ENCODE peak calls at places on chromosomes 5 and 9, in four cellular contexts. T is HepG2, D is GM12878, F is K562. R is an unnamed sample.

GRCh38 chr5:53303105-53303504 is 177.3 kb upstream of the FST start:
- DNase-seq in D (no peak), T (no peak), F (no peak), R (no peak)

GRCh38 chr5:66337827-66338226 is 193.7 kb downstream of the SREK1 start:
- DNase-seq in T (no peak), F (no peak), D (no peak), R (no peak)

GRCh38 chr5:43042626-43043399 is 2.7 kb upstream of the ANXA2R start:
- DNase-seq in D (peak), F (peak), T (no peak), R (peak)

GRCh38 chr5:179700401-179700918 is 1.7 kb downstream of the CANX start:
- DNase-seq in F (peak), D (no peak), T (peak), R (no peak)

GRCh38 chr9:36263662-36264061 is 5.4 kb upstream of the GNE start:
- DNase-seq in F (no peak), D (no peak), T (no peak), R (no peak)

GRCh38 chr5:126415789-126416188 is 7.4 kb upstream of the GRAMD2B start:
- DNase-seq in F (no peak), D (no peak), T (no peak), R (no peak)

GRCh38 chr9:118829334-118829733 is 539.9 kb downstream of the BRINP1 start:
- DNase-seq in T (no peak), F (no peak), D (no peak), R (peak)

GRCh38 chr9:124652994-124653393 is 118.1 kb downstream of the NR6A1 start:
- DNase-seq in D (no peak), F (no peak), T (no peak), R (no peak)

GRCh38 chr5:119328753-119329602 is 26.8 kb upstream of the TNFAIP8 start:
- DNase-seq in T (no peak), D (no peak), F (no peak), R (no peak)

GRCh38 chr5:135713516-135713915 is 120.9 kb upstream of the SLC25A48 start:
- DNase-seq in D (no peak), F (no peak), T (no peak), R (no peak)

GRCh38 chr5:143094087-143094511 is 309.4 kb downstream of the NR3C1 start:
- DNase-seq in D (no peak), F (no peak), T (no peak), R (no peak)

GRCh38 chr9:122777935-122778671 is 10.6 kb upstream of the OR5C1 start:
- DNase-seq in D (no peak), T (no peak), F (no peak), R (no peak)

GRCh38 chr5:39526914-39527477 is 102.2 kb upstream of the DAB2 start:
- DNase-seq in T (peak), D (no peak), F (no peak), R (no peak)

GRCh38 chr9:134371731-134372130 is 45.5 kb downstream of the RXRA start:
- DNase-seq in T (no peak), D (no peak), F (no peak), R (no peak)

GRCh38 chr5:139708434-139708849 is 60.3 kb downstream of the CXXC5 start:
- DNase-seq in F (no peak), T (no peak), D (no peak), R (no peak)

GRCh38 chr5:55603947-55604346 is 69.2 kb upstream of the PLPP1 start:
- DNase-seq in F (no peak), T (no peak), D (no peak), R (no peak)

GRCh38 chr9:133423216-133423615 is 1.0 kb downstream of the ADAMTS13 start:
- DNase-seq in D (no peak), T (no peak), F (no peak), R (no peak)

GRCh38 chr5:96963267-96963666 is 27.4 kb downstream of the LNPEP start:
- DNase-seq in T (no peak), F (peak), D (peak), R (no peak)

GRCh38 chr5:78837836-78838235 is 147.3 kb downstream of the ARSB start:
- DNase-seq in T (no peak), D (no peak), F (no peak), R (no peak)

GRCh38 chr9:127030814-127031740 is 91.4 kb downstream of the ANGPTL2 start:
- DNase-seq in F (no peak), T (no peak), D (no peak), R (no peak)

GRCh38 chr9:33378121-33378795 is 24.1 kb downstream of the AQP7 start:
- DNase-seq in T (no peak), D (no peak), F (no peak), R (no peak)

GRCh38 chr5:141761-142160 is 49.5 kb upstream of the LRRC14B start:
- DNase-seq in T (no peak), D (no peak), F (no peak), R (peak)

DNA sequence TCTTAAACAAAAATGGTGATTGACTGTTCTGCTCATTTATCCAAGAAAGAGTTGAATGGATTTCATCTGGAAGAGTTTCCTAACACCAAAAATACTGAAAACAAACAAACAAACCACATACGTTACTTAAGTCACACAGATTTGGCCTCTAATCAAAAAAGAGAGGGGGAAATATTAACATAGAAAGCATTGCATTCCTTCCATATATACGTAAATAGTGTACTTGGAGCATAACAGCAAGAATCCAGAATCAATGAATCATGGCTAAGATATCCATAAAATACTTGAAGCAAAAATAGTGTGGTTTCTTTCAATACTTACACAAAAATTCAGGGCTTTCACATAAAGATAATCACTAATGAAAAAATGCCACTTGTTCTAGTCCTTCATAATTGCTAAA is 189.8 kb upstream of the MAP3K1 start:
- DNase-seq in T (no peak), D (no peak), F (no peak), R (no peak)
- TF ChIP-seq MXI1 in T (no peak), D (no peak), F (no peak), R (no peak)

DNA sequence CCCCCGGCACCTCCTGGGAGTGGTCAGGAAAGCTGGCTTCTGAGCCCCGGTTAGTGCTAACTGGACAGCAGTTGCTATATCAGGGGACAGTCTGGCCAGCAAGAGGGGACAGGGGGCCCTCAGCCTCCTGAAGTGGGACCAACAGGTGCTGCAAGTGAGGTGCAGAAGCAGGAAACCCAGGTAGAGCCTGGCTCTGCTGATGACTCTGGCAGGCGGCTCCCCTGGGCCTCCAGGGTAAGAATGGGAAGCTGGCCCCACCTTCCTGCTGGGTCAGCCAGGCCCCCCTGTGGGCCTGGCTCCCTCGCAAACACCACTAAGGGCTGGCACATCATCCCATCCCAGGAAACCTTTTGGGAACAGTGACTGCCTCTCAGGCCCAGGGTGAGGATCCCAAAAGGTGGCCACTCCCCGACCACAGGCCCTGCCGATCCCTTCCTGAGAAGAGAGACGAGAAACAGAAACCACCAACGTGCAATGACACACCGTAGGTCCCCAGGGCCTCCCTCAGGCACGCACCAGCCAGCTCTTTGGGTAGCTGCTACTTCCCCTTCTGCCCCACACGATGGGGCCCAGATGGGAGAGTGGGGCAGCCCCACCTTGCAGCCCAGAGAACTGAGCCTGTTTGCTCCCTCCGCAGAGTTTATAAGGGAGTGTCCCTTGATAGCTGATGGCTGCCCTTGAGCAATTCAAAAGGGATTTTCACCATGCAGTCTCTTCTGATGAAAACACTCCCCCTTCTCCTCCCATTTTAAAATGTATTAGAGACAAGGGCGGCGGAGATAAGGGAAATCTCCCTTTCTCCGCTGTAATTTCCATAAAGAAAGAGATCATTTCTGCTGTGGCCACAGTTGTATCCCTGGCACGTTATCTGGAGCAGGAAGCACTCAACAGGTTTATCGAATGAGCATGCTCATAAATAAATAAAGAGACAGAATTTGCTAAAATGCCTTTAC is 76.8 kb downstream of the STK10 start:
- DNase-seq in F (peak), D (peak), T (no peak), R (peak)
- TF ChIP-seq YY1 in F (no peak), D (peak), T (no peak), R (no peak)

DNA sequence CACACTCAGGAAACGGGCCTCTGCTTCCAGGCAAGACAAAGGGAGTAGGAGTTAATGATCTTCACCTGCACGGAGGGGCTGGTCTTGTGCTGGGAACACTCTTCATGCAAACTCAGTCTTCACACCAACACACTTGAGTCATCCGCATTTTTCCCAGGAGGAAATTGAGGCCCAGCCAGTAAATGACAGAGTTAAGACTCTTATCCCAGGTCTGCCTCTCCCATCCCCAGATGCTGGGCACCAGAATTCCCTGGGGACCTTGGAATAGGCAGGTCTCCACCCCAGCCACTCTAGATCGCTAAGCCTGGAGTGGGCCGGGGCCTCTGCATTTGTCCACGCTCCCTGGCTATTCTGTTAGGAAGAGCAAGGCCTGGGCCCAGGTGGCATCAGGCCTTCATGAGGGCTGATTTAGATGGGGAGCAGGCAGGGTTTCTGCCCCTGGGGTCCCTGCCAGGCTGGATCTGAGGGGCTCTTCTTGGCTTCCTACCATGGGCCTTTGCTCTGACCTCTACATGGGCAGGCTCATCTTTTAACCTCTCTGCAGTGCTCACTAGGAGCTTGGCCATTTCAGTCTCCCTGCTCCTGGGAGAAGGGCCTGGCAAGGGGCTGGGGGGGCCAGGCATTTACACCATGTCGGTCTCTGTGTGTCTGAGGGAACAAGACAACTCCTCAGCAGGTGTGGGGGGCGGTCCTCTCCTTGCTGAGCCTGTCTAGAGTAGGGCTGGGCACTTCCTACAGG is 77.3 kb downstream of the AMBP start:
- DNase-seq in D (no peak), T (no peak), F (no peak), R (no peak)
- TF ChIP-seq MXI1 in D (no peak), T (no peak), F (no peak), R (no peak)

GRCh38 chr5:141916522-141916921 is 7.1 kb upstream of the DELE1 start:
- DNase-seq in T (no peak), F (no peak), D (no peak), R (no peak)
- TF ChIP-seq YY1 in T (no peak), F (no peak), D (no peak), R (no peak)

DNA sequence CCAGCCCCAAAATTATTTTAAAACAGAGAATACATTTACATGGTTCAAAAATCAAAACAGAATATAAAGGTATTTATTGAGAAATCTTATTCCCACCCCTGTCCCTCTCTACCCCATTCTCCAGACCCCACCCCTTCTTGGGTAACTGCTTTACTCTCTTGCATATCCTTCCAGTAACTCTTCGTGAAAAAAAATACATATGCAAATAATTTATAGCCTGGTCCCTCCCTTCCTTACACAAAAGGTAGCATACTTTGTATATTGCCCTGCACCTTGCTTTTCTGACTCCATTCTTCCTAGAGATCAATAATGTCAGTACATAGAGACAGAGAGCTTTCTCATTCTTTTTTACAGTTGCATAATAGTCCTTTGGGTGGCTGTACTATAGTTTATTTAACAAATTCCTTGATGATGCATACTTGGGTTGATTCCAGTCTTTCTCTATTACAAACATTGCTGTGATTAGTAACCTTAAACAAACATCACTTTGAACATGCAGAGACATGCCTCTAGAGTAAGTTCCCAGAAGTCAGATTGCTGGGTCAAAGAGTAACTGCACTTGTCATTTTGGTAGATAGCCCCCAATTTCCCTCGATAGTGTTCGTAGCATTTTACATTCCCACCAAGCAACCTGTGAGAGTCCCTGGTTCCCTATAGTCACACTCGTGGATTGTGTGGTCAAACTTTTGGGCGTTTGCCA is 47.9 kb downstream of the STOM start:
- DNase-seq in D (no peak), T (peak), F (no peak), R (no peak)
- TF ChIP-seq MXI1 in D (no peak), T (peak), F (no peak), R (no peak)